ENCODE peak calls at places on chromosome 2, in seven cellular contexts. L is right cardiac atrium, W is heart right ventricle, F is SJSA1, D is dorsolateral prefrontal cortex, B is right atrium auricular region, O is RWPE1. R is an unnamed sample.

GRCh38 chr2:23503682-23504081 is 118.7 kb downstream of the KLHL29 start:
- DNase-seq in L (peak; percentile 58), W (no peak), F (no peak), D (no peak), B (no peak), O (no peak), R (no peak)

GRCh38 chr2:176419591-176420071 is 150.4 kb downstream of the MTX2 start:
- DNase-seq in L (no peak), W (no peak), F (peak; percentile 76), D (no peak), B (no peak), O (peak; percentile 8), R (no peak)

GRCh38 chr2:238915596-238915995 is 67.7 kb downstream of the TWIST2 start:
- DNase-seq in L (no peak), W (no peak), F (no peak), D (no peak), B (no peak), O (no peak), R (no peak)

GRCh38 chr2:101162561-101163330 is 11.6 kb upstream of the TBC1D8 start:
- DNase-seq in L (no peak), W (no peak), F (no peak), D (no peak), B (no peak), O (no peak), R (no peak)

GRCh38 chr2:37775908-37776250 is 104.4 kb upstream of the CDC42EP3 start:
- DNase-seq in L (no peak), W (no peak), F (peak; percentile 52), D (no peak), B (no peak), O (peak; percentile 23), R (no peak)

GRCh38 chr2:43233218-43234212 is 7.1 kb upstream of the ZFP36L2 start:
- DNase-seq in L (peak; percentile 3), W (no peak), F (no peak), D (no peak), B (no peak), O (no peak), R (no peak)

GRCh38 chr2:85255456-85255812 is 72.4 kb downstream of the TGOLN2 start:
- DNase-seq in L (no peak), W (no peak), F (no peak), D (no peak), B (no peak), O (no peak), R (no peak)

GRCh38 chr2:195388024-195388423 is 269.0 kb upstream of the SLC39A10 start:
- DNase-seq in L (no peak), W (no peak), F (no peak), D (no peak), B (no peak), O (no peak), R (no peak)

GRCh38 chr2:121475811-121476571 is 54.7 kb upstream of the RNU4ATAC start:
- DNase-seq in L (no peak), W (no peak), F (no peak), D (no peak), B (no peak), O (peak; percentile 62), R (no peak)

GRCh38 chr2:231545105-231545902 is 15.1 kb upstream of the NMUR1 start:
- DNase-seq in L (peak; percentile 78), W (peak; percentile 59), F (peak; percentile 71), D (no peak), B (no peak), O (no peak), R (no peak)

GRCh38 chr2:230922951-230923717 is 1.9 kb downstream of the GPR55 start:
- DNase-seq in L (no peak), W (no peak), F (peak; percentile 24), D (no peak), B (no peak), O (no peak), R (no peak)

GRCh38 chr2:149134335-149134923 is 95.9 kb downstream of the LYPD6B start:
- DNase-seq in L (no peak), W (no peak), F (no peak), D (no peak), B (no peak), O (no peak), R (no peak)

GRCh38 chr2:216622526-216622925 is 10.7 kb upstream of the IGFBP2 start:
- DNase-seq in L (no peak), W (no peak), F (no peak), D (no peak), B (no peak), O (no peak), R (no peak)

GRCh38 chr2:215917953-215918620 is 95.3 kb downstream of the MREG start:
- DNase-seq in L (no peak), W (no peak), F (no peak), D (no peak), B (no peak), O (no peak), R (peak; percentile 39)

GRCh38 chr2:146634256-146635068 is 1210.4 kb upstream of the ACVR2A start:
- DNase-seq in L (no peak), W (no peak), F (no peak), D (no peak), B (no peak), O (peak; percentile 92), R (peak; percentile 93)

GRCh38 chr2:174846941-174847938 is 83.0 kb upstream of the CHRNA1 start:
- DNase-seq in L (no peak), W (no peak), F (peak; percentile 60), D (peak; percentile 63), B (no peak), O (peak; percentile 36), R (peak; percentile 20)

GRCh38 chr2:207531024-207531411 is 1.3 kb downstream of the CREB1 start:
- DNase-seq in L (no peak), W (no peak), F (no peak), D (no peak), B (no peak), O (no peak), R (no peak)

GRCh38 chr2:118923371-118923770 is 18.6 kb upstream of the MARCO start:
- DNase-seq in L (no peak), W (no peak), F (no peak), D (no peak), B (no peak), O (no peak), R (no peak)

GRCh38 chr2:1143129-1143528 is 192.5 kb downstream of the SNTG2 start:
- DNase-seq in L (no peak), W (no peak), F (no peak), D (no peak), B (no peak), O (no peak), R (no peak)

DNA sequence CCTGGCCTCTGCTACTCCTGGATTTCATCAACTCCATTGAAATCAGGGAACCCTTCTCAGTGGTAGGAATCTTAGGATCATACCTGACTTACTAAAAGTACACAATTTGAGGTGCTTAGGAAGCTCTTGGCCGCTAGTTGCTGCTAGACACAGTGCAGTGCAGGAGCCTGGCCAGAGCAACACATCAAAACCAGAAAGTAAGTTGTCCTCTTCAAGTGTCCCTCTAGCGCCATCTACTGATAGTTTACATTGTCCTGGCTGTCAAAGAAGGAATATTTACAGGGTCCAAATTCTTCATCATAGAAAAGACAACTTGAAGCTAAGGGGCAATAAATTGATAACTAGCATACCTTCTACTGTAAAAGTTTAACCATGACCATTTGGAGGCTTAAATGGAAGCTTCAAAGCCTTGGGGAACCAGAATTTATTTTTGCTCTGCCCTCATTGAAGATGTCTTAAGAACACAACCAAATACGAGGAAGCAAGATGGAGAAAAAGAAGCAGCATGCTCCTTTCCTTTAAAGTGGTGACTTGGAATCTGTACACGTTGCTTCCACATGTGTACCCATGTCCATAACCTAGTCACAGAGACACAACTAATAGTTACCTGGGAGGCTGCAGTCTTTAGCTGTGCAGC is 889.1 kb upstream of the GCFC2 start:
- DNase-seq in L (no peak), W (peak; percentile 14), F (peak; percentile 53), D (peak; percentile 3), B (no peak), O (peak; percentile 59), R (peak; percentile 54)
- H3K27ac ChIP-seq in L (no peak overlapping the region), W (no peak overlapping the region), F (no peak overlapping the region), D (no peak overlapping the region), B (no peak overlapping the region), O (no peak overlapping the region), R (no peak overlapping the region)

GRCh38 chr2:72830273-72830672 is 4.4 kb upstream of the EXOC6B start:
- DNase-seq in L (no peak), W (no peak), F (no peak), D (no peak), B (no peak), O (no peak), R (no peak)

GRCh38 chr2:72833084-72833714 is 7.4 kb upstream of the EXOC6B start:
- DNase-seq in L (no peak), W (no peak), F (no peak), D (no peak), B (no peak), O (peak; percentile 9), R (no peak)

GRCh38 chr2:72837171-72837570 is 11.3 kb upstream of the EXOC6B start:
- DNase-seq in L (no peak), W (no peak), F (no peak), D (no peak), B (no peak), O (no peak), R (no peak)

GRCh38 chr2:72835403-72835802 is 9.6 kb upstream of the EXOC6B start:
- DNase-seq in L (no peak), W (no peak), F (no peak), D (no peak), B (no peak), O (no peak), R (no peak)

GRCh38 chr2:72834561-72834960 is 8.7 kb upstream of the EXOC6B start:
- DNase-seq in L (no peak), W (no peak), F (no peak), D (no peak), B (no peak), O (no peak), R (no peak)
- H3K27ac ChIP-seq in L (no peak overlapping the region), W (no peak overlapping the region), F (no peak overlapping the region), D (no peak overlapping the region), B (no peak overlapping the region), O (no peak overlapping the region), R (no peak overlapping the region)

GRCh38 chr2:178223806-178224205 is 29.5 kb downstream of the OSBPL6 start:
- DNase-seq in L (no peak), W (no peak), F (no peak), D (no peak), B (no peak), O (no peak), R (no peak)
- H3K27ac ChIP-seq in L (no peak overlapping the region), W (no peak overlapping the region), F (no peak overlapping the region), D (no peak overlapping the region), B (no peak overlapping the region), O (no peak overlapping the region), R (no peak overlapping the region)

GRCh38 chr2:205680903-205681302 is 1.4 kb upstream of the NRP2 start:
- DNase-seq in L (no peak), W (no peak), F (no peak), D (no peak), B (no peak), O (no peak), R (no peak)

GRCh38 chr2:205678743-205679142 is 3.6 kb upstream of the NRP2 start:
- DNase-seq in L (no peak), W (no peak), F (no peak), D (no peak), B (no peak), O (peak; percentile 72), R (peak; percentile 79)

GRCh38 chr2:205681836-205682238 is 464 bp upstream of the NRP2 start:
- DNase-seq in L (no peak), W (no peak), F (no peak), D (no peak), B (no peak), O (no peak), R (no peak)

GRCh38 chr2:205679410-205680009 is 2.8 kb upstream of the NRP2 start:
- DNase-seq in L (no peak), W (no peak), F (no peak), D (no peak), B (no peak), O (peak; percentile 76), R (no peak)

GRCh38 chr2:205680067-205680466 is 2.2 kb upstream of the NRP2 start:
- DNase-seq in L (no peak), W (no peak), F (peak; percentile 84), D (no peak), B (no peak), O (peak; percentile 43), R (no peak)
- H3K27ac ChIP-seq in L (no peak overlapping the region), W (no peak overlapping the region), F (no peak overlapping the region), D (no peak overlapping the region), B (no peak overlapping the region), O (peak overlapping the region; percentile 12), R (peak overlapping the region; percentile 79)